ENCODE peak calls at places on chromosomes 13 and 19, in five cellular contexts. A is RCC 7860; D is astrocyte of the spinal cord; K is iris pigment epithelial cell; N is stimulated activated CD4-positive, alpha-beta T cell treated with anti-CD3 and anti-CD28 coated beads, Interleukin-1b, Interleukin-23, amount 100 ng/mL, for 24 hours. V is an unnamed sample.
A peak's percentile ranks its signal among the peaks of the same experiment; 100 is the strongest.

GRCh38 chr19:57099199-57099661 is 20.6 kb upstream of the USP29 start:
- DNase-seq in N (peak; percentile 19), K (peak; percentile 60), D (no peak), A (no peak), V (peak; percentile 32)

GRCh38 chr13:44299544-44299943 is 74.1 kb upstream of the SERP2 start:
- DNase-seq in N (no peak), A (no peak), K (no peak), D (no peak), V (no peak)

GRCh38 chr13:72431981-72432617 is 295.3 kb downstream of the MZT1 start:
- DNase-seq in A (no peak), D (no peak), N (no peak), K (peak; percentile 21), V (no peak)

GRCh38 chr13:97976551-97977375 is 23.3 kb downstream of the IPO5 start:
- DNase-seq in D (no peak), K (peak; percentile 29), N (peak; percentile 13), A (no peak), V (peak; percentile 15)

GRCh38 chr19:3024870-3025515 is 4.1 kb downstream of the TLE2 start:
- DNase-seq in D (no peak), A (no peak), N (no peak), K (no peak), V (no peak)

GRCh38 chr13:32824671-32825070 is 191.6 kb upstream of the KL start:
- DNase-seq in A (peak; percentile 94), K (peak; percentile 90), N (no peak), D (peak; percentile 85), V (peak; percentile 92)

GRCh38 chr13:90445179-90445578 is 902.3 kb upstream of the MIR17HG start:
- DNase-seq in N (no peak), D (peak; percentile 91), A (peak; percentile 84), K (peak; percentile 96), V (peak; percentile 90)

GRCh38 chr19:52535831-52536800 is 8.6 kb downstream of the ZNF808 start:
- DNase-seq in K (peak; percentile 85), A (peak; percentile 46), D (peak; percentile 82), N (peak; percentile 89), V (peak; percentile 88)

GRCh38 chr19:45592366-45592765 is 7.8 kb upstream of the OPA3 start:
- DNase-seq in N (no peak), K (no peak), D (no peak), A (no peak), V (no peak)

GRCh38 chr19:662207-662961 is 630 bp downstream of the RNF126 start:
- DNase-seq in A (peak; percentile 51), K (peak; percentile 35), D (peak; percentile 31), N (peak; percentile 62), V (peak; percentile 61)

GRCh38 chr13:98098511-98098910 is 44.4 kb upstream of the FARP1 start:
- DNase-seq in K (no peak), A (no peak), D (peak; percentile 32), N (no peak), V (no peak)

GRCh38 chr13:100495455-100495854 is 93.1 kb downstream of the GGACT start:
- DNase-seq in D (no peak), K (no peak), N (no peak), A (no peak), V (no peak)

GRCh38 chr13:73754727-73755292 is 379.4 kb downstream of the KLF12 start:
- DNase-seq in A (peak; percentile 31), K (peak; percentile 68), N (no peak), D (peak; percentile 75), V (peak; percentile 70)

GRCh38 chr13:50829226-50829625 is 14.3 kb downstream of the DLEU7 start:
- DNase-seq in A (no peak), D (no peak), K (no peak), N (no peak), V (peak; percentile 56)

GRCh38 chr19:4352701-4353121 is 9.3 kb downstream of the MPND start:
- DNase-seq in N (peak; percentile 39), K (peak; percentile 53), A (no peak), D (peak; percentile 60), V (peak; percentile 61)

GRCh38 chr13:69274231-69274630 is 833.4 kb upstream of the ATXN8OS start:
- DNase-seq in D (no peak), K (no peak), A (no peak), N (no peak), V (peak; percentile 59)

GRCh38 chr13:22561581-22561980 is 619.2 kb upstream of the SGCG start:
- DNase-seq in N (no peak), D (no peak), A (no peak), K (peak; percentile 1), V (no peak)

GRCh38 chr19:40200352-40201099 is 9.3 kb downstream of the MAP3K10 start:
- DNase-seq in A (no peak), K (peak; percentile 61), D (no peak), N (no peak), V (peak; percentile 36)

GRCh38 chr13:91232716-91233115 is 114.8 kb upstream of the MIR17HG start:
- DNase-seq in N (no peak), K (no peak), D (no peak), A (no peak), V (no peak)

GRCh38 chr19:46950526-46951235 is 69.0 kb upstream of the NPAS1 start:
- DNase-seq in A (peak; percentile 51), N (no peak), K (no peak), D (no peak), V (no peak)

GRCh38 chr13:28540612-28541011 is 45.7 kb upstream of the FLT1 start:
- DNase-seq in N (no peak), K (peak; percentile 36), A (no peak), D (no peak), V (peak; percentile 43)

GRCh38 chr19:8973501-8974091 is 36.6 kb downstream of the MUC16 start:
- DNase-seq in A (no peak), D (no peak), K (peak; percentile 11), N (no peak), V (peak; percentile 14)

GRCh38 chr13:32791545-32792172 is 205.4 kb downstream of the PDS5B start:
- DNase-seq in D (peak; percentile 16), A (no peak), N (no peak), K (peak; percentile 33), V (peak; percentile 14)